ENCODE peak calls at places on chromosomes 13 and 19, in six cellular contexts. E, K, R, C, U and A are unnamed samples.
A peak's percentile ranks its signal among the peaks of the same experiment; 100 is the strongest.

GRCh38 chr13:112849500-112849899 is 119.5 kb upstream of the MCF2L start:
- DNase-seq in E (no peak), K (no peak), R (no peak), C (no peak), U (no peak), A (no peak)

GRCh38 chr13:98537306-98537705 is 39.6 kb downstream of the STK24 start:
- DNase-seq in E (no peak), K (no peak), R (no peak), C (no peak), U (no peak), A (no peak)

GRCh38 chr19:495440-496332 is 600 bp upstream of the MADCAM1 start:
- DNase-seq in E (no peak), K (peak; percentile 55), R (no peak), C (no peak), U (no peak), A (no peak)

GRCh38 chr19:18301718-18302111 is 20.3 kb upstream of the JUND start:
- DNase-seq in E (no peak), K (no peak), R (no peak), C (no peak), U (no peak), A (no peak)

GRCh38 chr19:10603873-10604459 is 16.9 kb upstream of the AP1M2 start:
- DNase-seq in E (no peak), K (no peak), R (peak; percentile 29), C (no peak), U (no peak), A (peak; percentile 88)

GRCh38 chr19:927044-927706 is 1.3 kb downstream of the ARID3A start:
- DNase-seq in E (peak; percentile 87), K (no peak), R (no peak), C (peak; percentile 64), U (no peak), A (no peak)

GRCh38 chr13:96178759-96179158 is 88.9 kb downstream of the HS6ST3 start:
- DNase-seq in E (no peak), K (no peak), R (no peak), C (no peak), U (no peak), A (no peak)

GRCh38 chr13:76762731-76763130 is 123.5 kb downstream of the KCTD12 start:
- DNase-seq in E (no peak), K (no peak), R (no peak), C (no peak), U (no peak), A (no peak)

GRCh38 chr13:84896128-84896527 is 903.1 kb downstream of the SLITRK6 start:
- DNase-seq in E (no peak), K (no peak), R (no peak), C (no peak), U (peak; percentile 18), A (peak; percentile 57)

GRCh38 chr13:77896536-77896935 is 22.1 kb downstream of the EDNRB start:
- DNase-seq in E (no peak), K (no peak), R (no peak), C (no peak), U (no peak), A (no peak)

GRCh38 chr13:21549633-21550032 is 54.3 kb downstream of the MICU2 start:
- DNase-seq in E (no peak), K (no peak), R (no peak), C (no peak), U (no peak), A (no peak)

GRCh38 chr13:68727165-68727564 is 1380.5 kb upstream of the ATXN8OS start:
- DNase-seq in E (no peak), K (no peak), R (no peak), C (no peak), U (peak; percentile 54), A (no peak)

GRCh38 chr19:55494172-55494761 is 6.0 kb downstream of the SSC5D start:
- DNase-seq in E (peak; percentile 73), K (no peak), R (no peak), C (peak; percentile 68), U (no peak), A (no peak)

GRCh38 chr19:19654441-19654840 is 9.0 kb downstream of the ATP13A1 start:
- DNase-seq in E (no peak), K (no peak), R (no peak), C (no peak), U (no peak), A (no peak)